ENCODE peak calls at places on chromosomes 5 and 9, in eight cellular contexts. W is SK-N-SH, Z is astrocyte, B is GM23248, N is IMR-90, P is MM.1S, L is GM23338, M is neuronal stem cell. A is an unnamed sample.

GRCh38 chr9:82490019-82490499 is 501.5 kb downstream of the SPATA31D1 start:
- DNase-seq in M (no peak), P (no peak), Z (peak), N (peak), L (no peak), W (no peak), B (peak), A (no peak)

GRCh38 chr9:19513671-19514275 is 105.0 kb downstream of the ACER2 start:
- DNase-seq in B (no peak), N (no peak), L (no peak), Z (no peak), W (no peak), P (no peak), M (no peak), A (no peak)

GRCh38 chr9:22683393-22684075 is 236.9 kb downstream of the DMRTA1 start:
- DNase-seq in L (no peak), P (peak), Z (peak), M (no peak), B (peak), N (peak), W (no peak), A (no peak)

GRCh38 chr5:52457808-52458207 is 329.9 kb upstream of the ITGA1 start:
- DNase-seq in L (peak), B (no peak), W (peak), M (no peak), P (no peak), N (no peak), Z (no peak), A (no peak)

GRCh38 chr5:178232124-178232919 is at the start of gene PHYKPL:
- DNase-seq in P (peak), W (peak), M (peak), Z (peak), B (peak), L (peak), N (peak), A (peak)

GRCh38 chr9:124420991-124421543 is 5.8 kb upstream of the PSMB7 start:
- DNase-seq in Z (no peak), M (no peak), W (no peak), L (peak), N (peak), B (peak), P (no peak), A (peak)

GRCh38 chr5:89421035-89421434 is 538.1 kb upstream of the MEF2C start:
- DNase-seq in M (no peak), B (peak), W (no peak), P (peak), N (no peak), Z (peak), L (no peak), A (no peak)

GRCh38 chr5:154899107-154899816 is 38.7 kb downstream of the GEMIN5 start:
- DNase-seq in L (no peak), W (no peak), N (no peak), Z (no peak), M (no peak), P (no peak), B (peak), A (no peak)

GRCh38 chr9:105908069-105908468 is 213.7 kb downstream of the TMEM38B start:
- DNase-seq in N (no peak), M (no peak), Z (no peak), P (no peak), L (no peak), W (no peak), B (no peak), A (no peak)

GRCh38 chr9:96014078-96014477 is 138.6 kb downstream of the ERCC6L2 start:
- DNase-seq in L (no peak), P (no peak), Z (no peak), B (no peak), M (no peak), N (no peak), W (no peak), A (no peak)

GRCh38 chr9:89531766-89532165 is 33.9 kb upstream of the SEMA4D start:
- DNase-seq in P (no peak), L (no peak), M (no peak), N (no peak), Z (no peak), W (no peak), B (no peak), A (no peak)

GRCh38 chr5:177469750-177470525 is 3.5 kb downstream of the DBN1 start:
- DNase-seq in P (no peak), B (no peak), Z (no peak), N (no peak), W (no peak), L (no peak), M (no peak), A (no peak)

GRCh38 chr9:22528485-22528884 is 81.9 kb downstream of the DMRTA1 start:
- DNase-seq in Z (no peak), W (no peak), L (peak), N (peak), B (peak), P (peak), M (no peak), A (peak)

GRCh38 chr5:161546463-161547301 is at the start of gene GABRB2:
- DNase-seq in Z (peak), P (peak), L (peak), B (peak), N (no peak), M (peak), W (peak), A (no peak)

GRCh38 chr5:53128481-53128880 is 18.9 kb upstream of the MOCS2 start:
- DNase-seq in B (no peak), M (no peak), L (no peak), P (no peak), W (no peak), Z (no peak), N (no peak), A (no peak)

GRCh38 chr5:107365355-107366109 is 305.2 kb downstream of the EFNA5 start:
- DNase-seq in P (no peak), B (no peak), N (no peak), L (peak), M (no peak), W (no peak), Z (peak), A (no peak)

GRCh38 chr9:131271506-131271931 is 4.8 kb downstream of the FAM78A start:
- DNase-seq in L (no peak), Z (no peak), B (no peak), N (no peak), P (no peak), W (no peak), M (no peak), A (no peak)

GRCh38 chr5:73330613-73331012 is 118.0 kb downstream of the FOXD1 start:
- DNase-seq in W (no peak), L (no peak), P (no peak), Z (no peak), B (no peak), N (no peak), M (no peak), A (no peak)

GRCh38 chr9:82997471-82998140 is 65.3 kb downstream of the RASEF start:
- DNase-seq in L (no peak), M (no peak), P (no peak), Z (no peak), B (no peak), W (peak), N (no peak), A (no peak)

GRCh38 chr5:119131530-119132313 is 60.8 kb downstream of the DMXL1 start:
- DNase-seq in Z (no peak), M (no peak), P (no peak), B (peak), L (no peak), W (no peak), N (peak), A (no peak)

GRCh38 chr5:95471447-95471846 is 80.3 kb downstream of the FAM81B start:
- DNase-seq in P (no peak), B (no peak), Z (no peak), M (no peak), L (no peak), N (no peak), W (no peak), A (no peak)

GRCh38 chr9:112852741-112853505 is 37.8 kb downstream of the SLC46A2 start:
- DNase-seq in L (no peak), Z (no peak), P (no peak), N (no peak), B (no peak), M (no peak), W (no peak), A (no peak)

GRCh38 chr5:138574744-138575193 is 432 bp downstream of the HSPA9 start:
- DNase-seq in M (no peak), N (peak), B (peak), L (no peak), W (no peak), Z (peak), P (no peak), A (no peak)

GRCh38 chr5:2014058-2014610 is 131.4 kb upstream of the IRX4 start:
- DNase-seq in B (no peak), M (no peak), Z (no peak), P (no peak), N (no peak), L (no peak), W (no peak), A (no peak)

GRCh38 chr5:131242728-131243255 is 21.1 kb upstream of the CDC42SE2 start:
- DNase-seq in B (peak), N (peak), Z (peak), P (no peak), M (no peak), L (no peak), W (no peak), A (no peak)

GRCh38 chr9:22119537-22120167 is 110.5 kb upstream of the CDKN2B start:
- DNase-seq in B (peak), Z (no peak), L (peak), W (peak), P (peak), N (peak), M (peak), A (peak)

GRCh38 chr9:78777747-78778146 is 480.8 kb downstream of the PSAT1 start:
- DNase-seq in M (no peak), Z (no peak), P (no peak), B (no peak), N (no peak), W (no peak), L (peak), A (no peak)

GRCh38 chr5:76742586-76742985 is 26.7 kb downstream of the F2R start:
- DNase-seq in M (no peak), W (no peak), L (no peak), B (peak), P (no peak), N (peak), Z (peak), A (no peak)

GRCh38 chr5:17180330-17180843 is 37.0 kb upstream of the BASP1 start:
- DNase-seq in P (no peak), Z (no peak), W (no peak), L (no peak), B (peak), N (no peak), M (no peak), A (no peak)
- H3K4me2 ChIP-seq in P (no peak), Z (no peak), W (peak), L (no peak), B (no peak), N (no peak), M (no peak), A (no peak)

GRCh38 chr9:91196103-91196761 is 165.5 kb downstream of the AUH start:
- DNase-seq in P (no peak), Z (no peak), B (no peak), M (no peak), W (no peak), N (no peak), L (no peak), A (no peak)
- H3K27ac ChIP-seq in P (no peak), Z (no peak), B (peak), M (no peak), W (no peak), N (peak), L (no peak), A (no peak)

GRCh38 chr9:134026561-134026960 is 1.3 kb downstream of the BRD3OS start:
- DNase-seq in M (no peak), N (no peak), Z (no peak), L (no peak), B (no peak), W (no peak), P (no peak), A (no peak)
- H3K4me3 ChIP-seq in M (peak), N (no peak), Z (no peak), L (peak), B (peak), W (peak), P (no peak), A (peak)

DNA sequence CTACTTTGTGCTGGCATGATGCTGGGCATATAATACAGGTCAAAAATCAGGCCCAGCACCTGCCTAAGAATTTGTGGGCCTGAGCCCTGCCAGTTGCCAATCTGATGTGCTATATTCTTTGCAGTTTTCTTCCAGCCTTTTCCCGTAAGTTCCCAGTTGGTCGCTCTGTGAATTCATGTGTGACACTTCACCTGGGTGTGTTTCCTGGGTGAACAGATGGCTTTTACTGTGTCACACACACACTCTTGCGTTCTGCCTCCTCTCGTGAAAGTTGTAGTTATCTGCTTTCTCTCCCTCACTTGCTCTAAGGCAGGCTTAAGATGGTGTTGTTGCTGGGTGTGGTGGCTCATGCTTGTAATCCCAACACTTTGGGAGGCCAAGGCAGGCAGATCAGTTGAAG is 153.5 kb upstream of the DMRT1 start:
- DNase-seq in M (no peak), N (no peak), W (no peak), L (no peak), B (no peak), P (no peak), Z (no peak), A (no peak)
- H3K4me2 ChIP-seq in M (no peak), N (no peak), W (no peak), L (no peak), B (no peak), P (no peak), Z (no peak), A (no peak)

GRCh38 chr9:136946893-136947891 is 2.1 kb downstream of the C8G start:
- DNase-seq in W (no peak), B (no peak), L (no peak), Z (no peak), M (no peak), P (no peak), N (no peak), A (no peak)
- H3K27ac ChIP-seq in W (no peak), B (peak), L (no peak), Z (no peak), M (no peak), P (no peak), N (no peak), A (no peak)

DNA sequence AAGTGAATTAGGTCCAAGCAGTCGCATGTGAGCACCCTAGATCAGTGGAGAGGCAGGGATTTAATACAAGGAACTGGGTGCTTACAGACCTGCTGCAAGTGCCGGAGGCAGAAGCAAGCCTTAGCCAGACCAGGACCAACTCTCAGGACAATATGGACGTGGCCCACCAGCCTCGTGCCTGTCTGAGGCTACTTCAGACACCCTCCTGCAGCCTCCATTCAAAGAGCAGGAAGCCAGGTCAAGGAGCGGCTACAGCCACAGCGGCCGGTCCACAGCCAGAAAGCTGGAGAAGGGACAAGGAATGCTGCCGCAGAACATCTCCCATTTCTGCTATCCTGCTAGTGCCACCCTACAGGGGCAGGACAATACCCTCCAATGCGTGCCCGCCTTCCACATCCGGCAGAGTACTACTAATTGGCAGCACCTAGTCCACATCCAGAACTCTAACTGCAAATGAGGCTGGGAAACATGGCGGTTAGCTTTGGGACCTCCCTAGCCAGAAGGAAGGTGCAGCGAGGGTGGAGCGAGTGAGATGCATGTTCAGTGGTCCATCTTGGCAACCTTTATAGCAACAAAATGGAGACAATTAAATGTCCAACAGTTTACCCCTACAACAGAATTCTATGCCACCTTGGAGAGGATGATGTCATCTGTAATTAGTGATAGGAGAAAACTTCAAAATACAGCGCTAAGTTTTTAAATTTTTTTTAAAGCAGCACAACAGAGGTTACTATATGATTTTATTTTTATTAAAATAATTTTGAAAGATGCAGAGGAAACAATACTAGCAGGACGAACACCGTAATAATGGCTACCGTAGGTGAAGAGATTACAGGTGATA is 1.0 kb upstream of the ALDH1B1 start:
- DNase-seq in W (no peak), P (no peak), M (no peak), B (no peak), N (no peak), Z (no peak), L (no peak), A (no peak)
- H3K4me3 ChIP-seq in W (peak), P (peak), M (peak), B (peak), N (no peak), Z (peak), L (peak), A (peak)

GRCh38 chr5:136000937-136001336 is 27.9 kb upstream of the TGFBI start:
- DNase-seq in W (no peak), N (no peak), Z (no peak), L (no peak), P (no peak), M (no peak), B (no peak), A (no peak)
- H3K4me2 ChIP-seq in W (peak), N (no peak), Z (peak), L (no peak), P (no peak), M (no peak), B (peak), A (no peak)

GRCh38 chr5:57054135-57054534 is 102.2 kb upstream of the MIER3 start:
- DNase-seq in L (no peak), N (no peak), Z (no peak), W (no peak), B (no peak), P (no peak), M (no peak), A (no peak)
- H3K27ac ChIP-seq in L (no peak), N (no peak), Z (no peak), W (no peak), B (no peak), P (no peak), M (no peak), A (no peak)

A was measured in Karpas-422.